ENCODE peak calls at places on chromosome 4, in six cellular contexts. One of them, this sample, is unnamed.

GRCh38 chr4:125728568-125728967 is 413.8 kb downstream of the FAT4 start:
- DNase-seq in CD8-positive, alpha-beta memory T cell: no peak
- DNase-seq in sigmoid colon: no peak
- DNase-seq in IMR-90: peak; percentile 98
- DNase-seq in SK-N-SH: no peak
- DNase-seq in iPS DF 6.9: no peak
- DNase-seq in this sample: peak; percentile 95

GRCh38 chr4:125191252-125191651 is 123.5 kb upstream of the FAT4 start:
- DNase-seq in IMR-90: peak; percentile 93
- DNase-seq in CD8-positive, alpha-beta memory T cell: no peak
- DNase-seq in sigmoid colon: no peak
- DNase-seq in iPS DF 6.9: no peak
- DNase-seq in SK-N-SH: no peak
- DNase-seq in this sample: peak; percentile 31

GRCh38 chr4:176044589-176044951 is 21.1 kb upstream of the WDR17 start:
- DNase-seq in sigmoid colon: no peak
- DNase-seq in SK-N-SH: no peak
- DNase-seq in iPS DF 6.9: no peak
- DNase-seq in IMR-90: peak; percentile 8
- DNase-seq in CD8-positive, alpha-beta memory T cell: no peak
- DNase-seq in this sample: no peak

GRCh38 chr4:147674496-147674895 is 9.5 kb downstream of the PRMT9 start:
- DNase-seq in SK-N-SH: no peak
- DNase-seq in IMR-90: peak; percentile 77
- DNase-seq in iPS DF 6.9: no peak
- DNase-seq in sigmoid colon: no peak
- DNase-seq in CD8-positive, alpha-beta memory T cell: no peak
- DNase-seq in this sample: no peak

GRCh38 chr4:176340871-176341685 is 21.3 kb downstream of the SPCS3 start:
- DNase-seq in IMR-90: peak; percentile 66
- DNase-seq in sigmoid colon: no peak
- DNase-seq in SK-N-SH: peak; percentile 46
- DNase-seq in iPS DF 6.9: no peak
- DNase-seq in CD8-positive, alpha-beta memory T cell: no peak
- DNase-seq in this sample: peak; percentile 22

GRCh38 chr4:89837385-89837995 is 529 bp upstream of the SNCA start:
- DNase-seq in SK-N-SH: peak; percentile 54
- DNase-seq in iPS DF 6.9: peak; percentile 25
- DNase-seq in IMR-90: peak; percentile 16
- DNase-seq in CD8-positive, alpha-beta memory T cell: no peak
- DNase-seq in sigmoid colon: no peak
- DNase-seq in this sample: peak; percentile 6

GRCh38 chr4:52135166-52135565 is 84.1 kb downstream of the SPATA18 start:
- DNase-seq in iPS DF 6.9: no peak
- DNase-seq in CD8-positive, alpha-beta memory T cell: no peak
- DNase-seq in IMR-90: no peak
- DNase-seq in SK-N-SH: no peak
- DNase-seq in sigmoid colon: no peak
- DNase-seq in this sample: no peak

GRCh38 chr4:71406459-71406963 is 67.7 kb downstream of the SLC4A4 start:
- DNase-seq in iPS DF 6.9: no peak
- DNase-seq in IMR-90: peak; percentile 77
- DNase-seq in SK-N-SH: no peak
- DNase-seq in sigmoid colon: no peak
- DNase-seq in CD8-positive, alpha-beta memory T cell: no peak
- DNase-seq in this sample: peak; percentile 9

GRCh38 chr4:103634236-103634635 is 85.5 kb downstream of the TACR3 start:
- DNase-seq in IMR-90: no peak
- DNase-seq in SK-N-SH: no peak
- DNase-seq in iPS DF 6.9: no peak
- DNase-seq in sigmoid colon: no peak
- DNase-seq in CD8-positive, alpha-beta memory T cell: no peak
- DNase-seq in this sample: no peak

GRCh38 chr4:6618386-6619115 is 21.9 kb upstream of the MRFAP1 start:
- DNase-seq in iPS DF 6.9: no peak
- DNase-seq in sigmoid colon: peak; percentile 45
- DNase-seq in CD8-positive, alpha-beta memory T cell: no peak
- DNase-seq in SK-N-SH: no peak
- DNase-seq in IMR-90: no peak
- DNase-seq in this sample: no peak

GRCh38 chr4:40240040-40240653 is 43.3 kb downstream of the RHOH start:
- DNase-seq in SK-N-SH: no peak
- DNase-seq in CD8-positive, alpha-beta memory T cell: no peak
- DNase-seq in sigmoid colon: no peak
- DNase-seq in IMR-90: peak; percentile 11
- DNase-seq in iPS DF 6.9: no peak
- DNase-seq in this sample: no peak

GRCh38 chr4:40238700-40239548 is 42.1 kb downstream of the RHOH start:
- DNase-seq in IMR-90: no peak
- DNase-seq in CD8-positive, alpha-beta memory T cell: peak; percentile 73
- DNase-seq in sigmoid colon: no peak
- DNase-seq in SK-N-SH: no peak
- DNase-seq in iPS DF 6.9: no peak
- DNase-seq in this sample: no peak

GRCh38 chr4:40234519-40235039 is 37.7 kb downstream of the RHOH start:
- DNase-seq in IMR-90: no peak
- DNase-seq in SK-N-SH: no peak
- DNase-seq in CD8-positive, alpha-beta memory T cell: no peak
- DNase-seq in sigmoid colon: no peak
- DNase-seq in iPS DF 6.9: no peak
- DNase-seq in this sample: no peak

GRCh38 chr4:40241026-40241425 is 44.2 kb downstream of the RHOH start:
- DNase-seq in sigmoid colon: no peak
- DNase-seq in SK-N-SH: no peak
- DNase-seq in IMR-90: no peak
- DNase-seq in iPS DF 6.9: no peak
- DNase-seq in CD8-positive, alpha-beta memory T cell: no peak
- DNase-seq in this sample: no peak

GRCh38 chr4:40238008-40238699 is 41.3 kb downstream of the RHOH start:
- DNase-seq in IMR-90: no peak
- DNase-seq in sigmoid colon: no peak
- DNase-seq in iPS DF 6.9: no peak
- DNase-seq in SK-N-SH: no peak
- DNase-seq in CD8-positive, alpha-beta memory T cell: no peak
- DNase-seq in this sample: no peak
- H3K27ac ChIP-seq in IMR-90: no peak overlapping the region
- H3K27ac ChIP-seq in sigmoid colon: no peak overlapping the region
- H3K27ac ChIP-seq in iPS DF 6.9: no peak overlapping the region
- H3K27ac ChIP-seq in SK-N-SH: no peak overlapping the region
- H3K27ac ChIP-seq in CD8-positive, alpha-beta memory T cell: peak overlapping the region; percentile 91
- H3K27ac ChIP-seq in this sample: no peak overlapping the region

GRCh38 chr4:75963558-75963957 is 22.7 kb upstream of the NAAA start:
- DNase-seq in sigmoid colon: no peak
- DNase-seq in CD8-positive, alpha-beta memory T cell: no peak
- DNase-seq in IMR-90: no peak
- DNase-seq in iPS DF 6.9: no peak
- DNase-seq in SK-N-SH: no peak
- DNase-seq in this sample: no peak

GRCh38 chr4:75973770-75974169 is 17.0 kb downstream of the SDAD1 start:
- DNase-seq in CD8-positive, alpha-beta memory T cell: no peak
- DNase-seq in SK-N-SH: no peak
- DNase-seq in IMR-90: no peak
- DNase-seq in sigmoid colon: no peak
- DNase-seq in iPS DF 6.9: no peak
- DNase-seq in this sample: no peak

DNA sequence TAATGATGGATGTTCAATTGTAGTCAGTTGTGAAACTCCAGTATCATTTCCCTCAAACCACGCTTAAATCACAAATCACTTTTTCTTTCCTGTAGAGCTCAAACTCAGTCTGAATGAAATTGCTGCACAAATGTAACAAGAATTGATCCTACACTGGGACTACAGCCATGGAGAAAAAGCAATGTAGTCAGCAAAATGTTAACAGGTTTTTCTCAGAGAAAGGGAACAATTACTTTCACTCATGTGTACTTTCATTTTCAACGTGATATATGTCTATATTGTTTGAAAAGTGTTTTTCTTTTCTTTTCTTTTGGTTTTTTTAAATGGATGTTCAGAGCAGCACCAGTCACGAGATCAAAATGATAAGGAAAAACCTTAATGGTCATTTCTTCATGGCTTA is 22.7 kb downstream of the SDAD1 start:
- DNase-seq in iPS DF 6.9: no peak
- DNase-seq in SK-N-SH: no peak
- DNase-seq in IMR-90: no peak
- DNase-seq in sigmoid colon: no peak
- DNase-seq in CD8-positive, alpha-beta memory T cell: no peak
- DNase-seq in this sample: no peak
- H3K36me3 ChIP-seq in iPS DF 6.9: peaks cover 21% of the 10 kb centered on the region
- H3K36me3 ChIP-seq in SK-N-SH: peaks cover 93% of the 10 kb centered on the region
- H3K36me3 ChIP-seq in IMR-90: peaks cover 48% of the 10 kb centered on the region
- H3K36me3 ChIP-seq in sigmoid colon: peaks cover 7% of the 10 kb centered on the region
- H3K36me3 ChIP-seq in CD8-positive, alpha-beta memory T cell: peaks cover 55% of the 10 kb centered on the region
- H3K36me3 ChIP-seq in this sample: peaks cover 85% of the 10 kb centered on the region

DNA sequence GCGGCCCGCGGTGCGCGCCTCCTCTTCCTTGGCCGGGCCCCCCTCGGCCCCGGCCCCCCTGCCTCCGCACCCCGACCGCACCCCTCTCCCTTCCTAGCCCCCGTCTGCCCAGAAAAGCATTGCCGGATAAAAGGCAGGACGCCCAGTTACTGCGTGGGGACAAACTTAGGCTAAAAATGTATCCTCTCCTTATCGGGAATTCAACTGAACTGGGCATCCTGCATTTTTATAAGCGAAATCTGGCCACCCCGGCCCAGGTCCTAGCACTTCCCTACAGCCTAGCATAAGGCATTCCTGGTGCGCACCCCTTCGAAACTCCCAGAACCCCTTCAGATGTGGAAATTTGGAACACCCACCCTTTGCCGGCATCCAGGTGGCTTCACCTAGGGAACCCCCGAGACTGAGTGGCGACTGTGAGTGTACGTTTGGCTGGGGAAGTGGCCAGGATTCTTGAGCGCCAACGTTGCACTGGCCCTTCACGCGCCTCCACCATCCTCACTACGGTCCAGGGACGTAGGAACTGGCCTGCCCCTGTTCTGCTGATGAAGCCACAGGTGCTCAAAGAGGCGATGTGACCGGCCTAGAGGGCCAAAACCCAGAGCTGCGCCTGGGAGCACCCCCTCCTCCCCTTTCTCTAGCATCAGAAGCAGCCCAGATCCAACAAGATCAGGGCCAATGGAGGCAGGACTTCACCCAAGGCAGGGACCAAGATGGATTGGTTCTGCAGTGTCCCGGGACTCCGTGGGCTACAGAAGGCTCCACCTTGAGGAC is 5.7 kb upstream of the RNF4 start:
- DNase-seq in SK-N-SH: no peak
- DNase-seq in IMR-90: no peak
- DNase-seq in sigmoid colon: no peak
- DNase-seq in CD8-positive, alpha-beta memory T cell: no peak
- DNase-seq in iPS DF 6.9: no peak
- DNase-seq in this sample: no peak
- H3K27ac ChIP-seq in SK-N-SH: no peak overlapping the region
- H3K27ac ChIP-seq in IMR-90: no peak overlapping the region
- H3K27ac ChIP-seq in sigmoid colon: peak overlapping the region; percentile 73
- H3K27ac ChIP-seq in CD8-positive, alpha-beta memory T cell: no peak overlapping the region
- H3K27ac ChIP-seq in iPS DF 6.9: no peak overlapping the region
- H3K27ac ChIP-seq in this sample: no peak overlapping the region

DNA sequence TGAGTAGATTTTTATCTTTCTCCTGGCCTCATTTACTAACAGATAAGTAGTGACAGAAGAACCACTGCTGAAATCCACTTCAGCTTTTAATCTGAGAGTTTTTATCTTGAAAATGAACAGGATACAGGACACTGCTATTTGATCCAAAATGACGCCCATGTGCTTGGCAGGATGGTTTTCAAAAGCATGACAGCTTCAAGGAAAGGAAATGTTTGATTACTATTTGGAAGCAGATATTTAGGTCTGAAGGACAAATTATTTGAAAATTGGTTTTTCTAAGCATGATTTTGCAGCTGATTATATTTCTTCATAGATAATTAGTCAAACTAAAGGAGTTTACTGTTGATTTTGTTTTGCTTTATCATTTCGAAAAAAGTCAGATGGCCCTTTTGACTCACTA is 11.1 kb downstream of the PACRGL start:
- DNase-seq in CD8-positive, alpha-beta memory T cell: no peak
- DNase-seq in sigmoid colon: no peak
- DNase-seq in SK-N-SH: peak; percentile 36
- DNase-seq in IMR-90: no peak
- DNase-seq in iPS DF 6.9: no peak
- DNase-seq in this sample: no peak
- H3K36me3 ChIP-seq in CD8-positive, alpha-beta memory T cell: peaks cover 5% of the 10 kb centered on the region
- H3K36me3 ChIP-seq in sigmoid colon: peaks cover 4% of the 10 kb centered on the region
- H3K36me3 ChIP-seq in SK-N-SH: peaks cover 62% of the 10 kb centered on the region
- H3K36me3 ChIP-seq in IMR-90: peaks cover 9% of the 10 kb centered on the region
- H3K36me3 ChIP-seq in iPS DF 6.9: no peaks in the 10 kb centered on the region
- H3K36me3 ChIP-seq in this sample: peaks cover 3% of the 10 kb centered on the region

GRCh38 chr4:139745111-139745639 is 79.6 kb downstream of the MGST2 start:
- DNase-seq in IMR-90: no peak
- DNase-seq in sigmoid colon: no peak
- DNase-seq in SK-N-SH: no peak
- DNase-seq in iPS DF 6.9: no peak
- DNase-seq in CD8-positive, alpha-beta memory T cell: no peak
- DNase-seq in this sample: no peak

GRCh38 chr4:139744232-139744631 is 78.6 kb downstream of the MGST2 start:
- DNase-seq in SK-N-SH: no peak
- DNase-seq in IMR-90: no peak
- DNase-seq in CD8-positive, alpha-beta memory T cell: no peak
- DNase-seq in sigmoid colon: no peak
- DNase-seq in iPS DF 6.9: no peak
- DNase-seq in this sample: no peak

GRCh38 chr4:139740531-139741041 is 75.0 kb downstream of the MGST2 start:
- DNase-seq in sigmoid colon: peak; percentile 92
- DNase-seq in iPS DF 6.9: no peak
- DNase-seq in SK-N-SH: peak; percentile 72
- DNase-seq in CD8-positive, alpha-beta memory T cell: no peak
- DNase-seq in IMR-90: peak; percentile 97
- DNase-seq in this sample: peak; percentile 90

GRCh38 chr4:139740121-139740520 is 74.5 kb downstream of the MGST2 start:
- DNase-seq in sigmoid colon: peak; percentile 77
- DNase-seq in IMR-90: no peak
- DNase-seq in CD8-positive, alpha-beta memory T cell: no peak
- DNase-seq in SK-N-SH: no peak
- DNase-seq in iPS DF 6.9: no peak
- DNase-seq in this sample: no peak

GRCh38 chr4:139743027-139743426 is 77.4 kb downstream of the MGST2 start:
- DNase-seq in iPS DF 6.9: no peak
- DNase-seq in sigmoid colon: no peak
- DNase-seq in SK-N-SH: no peak
- DNase-seq in CD8-positive, alpha-beta memory T cell: no peak
- DNase-seq in IMR-90: no peak
- DNase-seq in this sample: no peak
- H3K27ac ChIP-seq in iPS DF 6.9: no peak overlapping the region
- H3K27ac ChIP-seq in sigmoid colon: no peak overlapping the region
- H3K27ac ChIP-seq in SK-N-SH: no peak overlapping the region
- H3K27ac ChIP-seq in CD8-positive, alpha-beta memory T cell: no peak overlapping the region
- H3K27ac ChIP-seq in IMR-90: no peak overlapping the region
- H3K27ac ChIP-seq in this sample: no peak overlapping the region

DNA sequence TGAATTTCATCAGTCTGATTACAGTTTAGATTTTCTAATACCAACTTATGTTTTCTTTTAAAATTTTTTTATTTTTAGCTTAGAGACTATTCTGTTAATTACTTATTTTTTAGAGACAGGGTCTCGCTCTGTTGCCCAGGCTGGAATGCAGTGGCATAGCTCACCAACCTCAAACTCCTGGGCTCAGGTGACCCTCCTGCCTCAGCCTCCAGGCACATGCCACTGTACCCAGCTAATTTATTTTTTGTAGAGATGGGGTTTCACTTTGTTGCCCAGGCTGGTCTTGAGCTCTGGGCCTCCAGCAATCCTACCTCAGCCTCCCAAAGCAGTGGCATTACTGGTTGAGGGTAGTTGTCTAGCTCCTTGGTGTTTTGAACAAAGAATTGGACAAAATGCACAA is 102.0 kb downstream of the KLHL8 start:
- DNase-seq in iPS DF 6.9: no peak
- DNase-seq in IMR-90: no peak
- DNase-seq in CD8-positive, alpha-beta memory T cell: no peak
- DNase-seq in sigmoid colon: no peak
- DNase-seq in SK-N-SH: no peak
- DNase-seq in this sample: no peak
- H3K36me3 ChIP-seq in iPS DF 6.9: peaks cover 6% of the 10 kb centered on the region
- H3K36me3 ChIP-seq in IMR-90: peaks cover 17% of the 10 kb centered on the region
- H3K36me3 ChIP-seq in CD8-positive, alpha-beta memory T cell: peaks cover 18% of the 10 kb centered on the region
- H3K36me3 ChIP-seq in sigmoid colon: peaks cover 16% of the 10 kb centered on the region
- H3K36me3 ChIP-seq in SK-N-SH: peaks cover 18% of the 10 kb centered on the region
- H3K36me3 ChIP-seq in this sample: peaks cover 12% of the 10 kb centered on the region

This sample was measured in brain microvascular endothelial cell.